ENCODE peak calls at places on chromosomes 3 and 15, in eight cellular contexts. U is cardiac muscle cell, E is Panc1, Y is pancreas, R is HepG2, J is left lung, S is neural progenitor cell, K is Peyer's patch. F is an unnamed sample. For H3K4me1, the result is how much of the 10 kb centered on the place peaks cover.

GRCh38 chr3:45508659-45509037 is 85.9 kb upstream of the LIMD1 start:
- DNase-seq in U (no peak), E (no peak), Y (no peak), R (no peak), J (no peak), S (no peak), K (no peak), F (no peak)

GRCh38 chr3:31962801-31963205 is 18.3 kb downstream of the OSBPL10 start:
- DNase-seq in U (no peak), E (no peak), Y (no peak), R (peak), J (no peak), S (no peak), K (no peak), F (no peak)

GRCh38 chr3:16609927-16610580 is 4.8 kb upstream of the DAZL start:
- DNase-seq in U (peak), E (no peak), Y (no peak), R (no peak), J (no peak), S (no peak), K (no peak), F (no peak)

GRCh38 chr15:91429973-91430372 is 329.9 kb downstream of the SV2B start:
- DNase-seq in U (no peak), E (no peak), Y (no peak), R (no peak), J (no peak), S (no peak), K (no peak), F (no peak)

GRCh38 chr3:13891492-13892073 is 11.7 kb upstream of the WNT7A start:
- DNase-seq in U (no peak), E (no peak), Y (no peak), R (no peak), J (no peak), S (peak), K (no peak), F (peak)

GRCh38 chr3:16658933-16659793 is 53.9 kb upstream of the DAZL start:
- DNase-seq in U (no peak), E (no peak), Y (no peak), R (no peak), J (no peak), S (peak), K (no peak), F (no peak)

GRCh38 chr3:78880588-78881461 is 887.0 kb downstream of the ROBO1 start:
- DNase-seq in U (no peak), E (no peak), Y (no peak), R (no peak), J (no peak), S (no peak), K (no peak), F (no peak)

GRCh38 chr3:110352841-110353595 is 718.6 kb upstream of the NECTIN3 start:
- DNase-seq in U (no peak), E (no peak), Y (no peak), R (no peak), J (no peak), S (no peak), K (no peak), F (no peak)

GRCh38 chr3:67790043-67790442 is 135.6 kb upstream of the SUCLG2 start:
- DNase-seq in U (peak), E (peak), Y (no peak), R (peak), J (no peak), S (peak), K (peak), F (peak)

GRCh38 chr3:27209595-27210264 is 159.5 kb downstream of the NEK10 start:
- DNase-seq in U (no peak), E (no peak), Y (no peak), R (no peak), J (no peak), S (no peak), K (no peak), F (no peak)

GRCh38 chr15:99146661-99147060 is 41.8 kb downstream of the SYNM start:
- DNase-seq in U (no peak), E (no peak), Y (no peak), R (no peak), J (no peak), S (no peak), K (no peak), F (no peak)

GRCh38 chr3:45333549-45333948 is 54.8 kb upstream of the LARS2 start:
- DNase-seq in U (peak), E (no peak), Y (no peak), R (no peak), J (no peak), S (no peak), K (no peak), F (no peak)

GRCh38 chr3:86239956-86240355 is 751.0 kb downstream of the VGLL3 start:
- DNase-seq in U (no peak), E (no peak), Y (no peak), R (no peak), J (no peak), S (no peak), K (no peak), F (no peak)

GRCh38 chr3:86282106-86282787 is 708.7 kb downstream of the VGLL3 start:
- DNase-seq in U (no peak), E (no peak), Y (peak), R (no peak), J (peak), S (no peak), K (no peak), F (no peak)

GRCh38 chr15:66308526-66308925 is 15.2 kb downstream of the DIS3L start:
- DNase-seq in U (no peak), E (no peak), Y (no peak), R (no peak), J (no peak), S (no peak), K (no peak), F (no peak)

GRCh38 chr3:52833202-52833601 is 1.6 kb downstream of the MUSTN1 start:
- DNase-seq in U (no peak), E (no peak), Y (no peak), R (no peak), J (peak), S (no peak), K (no peak), F (no peak)

GRCh38 chr3:195550723-195551122 is 7.6 kb upstream of the PPP1R2 start:
- DNase-seq in U (peak), E (no peak), Y (no peak), R (peak), J (no peak), S (no peak), K (peak), F (no peak)

GRCh38 chr3:63051920-63052319 is 176.7 kb upstream of the CADPS start:
- DNase-seq in U (no peak), E (no peak), Y (no peak), R (no peak), J (no peak), S (peak), K (no peak), F (peak)

GRCh38 chr15:67189326-67190051 is 65.0 kb downstream of the AAGAB start:
- DNase-seq in U (no peak), E (no peak), Y (no peak), R (no peak), J (no peak), S (no peak), K (no peak), F (no peak)

GRCh38 chr15:46685681-46686080 is 1031.6 kb upstream of the SEMA6D start:
- DNase-seq in U (no peak), E (no peak), Y (no peak), R (no peak), J (no peak), S (no peak), K (no peak), F (no peak)

GRCh38 chr3:183555541-183556081 is at the start of gene KLHL6:
- DNase-seq in U (peak), E (no peak), Y (no peak), R (no peak), J (peak), S (no peak), K (peak), F (no peak)

GRCh38 chr3:141246958-141247301 is 15.3 kb downstream of the PXYLP1 start:
- DNase-seq in U (no peak), E (no peak), Y (no peak), R (no peak), J (no peak), S (no peak), K (no peak), F (no peak)

GRCh38 chr3:187737401-187738088 is 7.7 kb downstream of the BCL6 start:
- DNase-seq in U (peak), E (no peak), Y (peak), R (no peak), J (peak), S (peak), K (peak), F (no peak)

GRCh38 chr3:9914559-9915251 is 2.2 kb upstream of the IL17RC start:
- DNase-seq in U (no peak), E (no peak), Y (no peak), R (peak), J (no peak), S (no peak), K (no peak), F (peak)
- H3K4me3 ChIP-seq in U (peak), E (peak), Y (peak), R (peak), J (peak), S (peak), K (peak), F (peak)

DNA sequence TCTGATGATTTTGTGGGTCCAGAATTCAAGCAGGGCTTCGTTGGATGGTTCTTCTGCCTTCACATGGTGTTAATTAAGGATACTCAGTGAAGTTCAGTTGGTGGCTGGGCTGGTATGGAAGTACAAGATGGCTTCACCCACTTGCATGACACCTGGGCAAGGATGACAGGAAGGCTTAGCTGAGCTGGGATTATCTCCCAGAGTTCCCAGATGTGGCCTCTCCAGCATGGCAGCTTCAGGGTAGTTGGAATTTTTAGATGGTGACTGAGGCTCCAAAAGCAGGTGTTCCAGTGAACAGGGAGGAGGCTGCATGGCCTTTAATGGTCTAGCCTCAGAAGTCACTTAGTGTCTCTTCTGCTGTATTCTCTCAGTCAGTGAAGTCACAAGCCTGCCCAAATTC is 135.5 kb downstream of the THRB start:
- DNase-seq in U (no peak), E (no peak), Y (no peak), R (no peak), J (no peak), S (no peak), K (no peak), F (no peak)
- H3K4me1 ChIP-seq in U (under half), E (under half), Y (under half), R (under half), J (under half), S (under half), K (under half), F (under half)

DNA sequence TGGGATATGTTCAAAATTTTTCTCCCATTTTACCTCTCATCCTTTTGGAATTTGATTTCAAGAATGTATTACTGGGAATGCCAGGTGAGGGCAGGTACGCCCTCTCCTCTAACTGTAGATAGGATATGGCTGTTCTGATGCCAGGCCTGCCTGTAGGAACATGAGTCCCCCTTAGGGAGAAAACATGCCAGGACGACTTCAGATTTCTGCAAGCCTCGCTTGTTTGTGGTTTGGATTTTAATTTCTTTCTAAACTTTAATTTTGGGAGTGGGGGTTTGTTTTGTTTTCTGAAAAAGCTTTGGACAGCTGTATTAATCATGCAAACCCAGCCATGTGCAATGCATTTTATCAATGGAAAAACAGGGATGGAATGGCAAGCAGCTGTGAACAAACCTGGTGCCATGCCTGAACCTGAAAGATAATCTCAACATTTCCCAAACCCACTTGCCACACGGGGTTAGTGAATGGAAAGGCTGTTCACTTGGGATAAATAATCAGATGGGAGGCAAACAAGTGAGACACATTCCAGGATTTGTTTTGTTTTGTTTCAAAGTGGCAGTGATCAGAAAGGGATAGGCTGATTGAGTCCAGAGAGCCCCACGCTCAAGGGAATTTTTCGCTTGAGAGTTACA is 207.6 kb downstream of the GAP43 start:
- DNase-seq in U (no peak), E (no peak), Y (no peak), R (no peak), J (no peak), S (peak), K (no peak), F (no peak)
- TF ChIP-seq CTCF in U (no peak), E (no peak), Y (no peak), R (no peak), J (no peak), S (no peak), K (no peak), F (no peak)

GRCh38 chr3:160986060-160986459 is 119.1 kb downstream of the B3GALNT1 start:
- DNase-seq in U (no peak), E (no peak), Y (no peak), R (no peak), J (no peak), S (no peak), K (no peak), F (no peak)

GRCh38 chr3:160977776-160978175 is 127.4 kb downstream of the B3GALNT1 start:
- DNase-seq in U (no peak), E (no peak), Y (no peak), R (no peak), J (no peak), S (no peak), K (no peak), F (no peak)

GRCh38 chr3:160980740-160981139 is 124.4 kb downstream of the B3GALNT1 start:
- DNase-seq in U (no peak), E (no peak), Y (no peak), R (no peak), J (no peak), S (no peak), K (no peak), F (no peak)

GRCh38 chr3:160982497-160982896 is 122.7 kb downstream of the B3GALNT1 start:
- DNase-seq in U (no peak), E (no peak), Y (no peak), R (no peak), J (no peak), S (no peak), K (no peak), F (no peak)

DNA sequence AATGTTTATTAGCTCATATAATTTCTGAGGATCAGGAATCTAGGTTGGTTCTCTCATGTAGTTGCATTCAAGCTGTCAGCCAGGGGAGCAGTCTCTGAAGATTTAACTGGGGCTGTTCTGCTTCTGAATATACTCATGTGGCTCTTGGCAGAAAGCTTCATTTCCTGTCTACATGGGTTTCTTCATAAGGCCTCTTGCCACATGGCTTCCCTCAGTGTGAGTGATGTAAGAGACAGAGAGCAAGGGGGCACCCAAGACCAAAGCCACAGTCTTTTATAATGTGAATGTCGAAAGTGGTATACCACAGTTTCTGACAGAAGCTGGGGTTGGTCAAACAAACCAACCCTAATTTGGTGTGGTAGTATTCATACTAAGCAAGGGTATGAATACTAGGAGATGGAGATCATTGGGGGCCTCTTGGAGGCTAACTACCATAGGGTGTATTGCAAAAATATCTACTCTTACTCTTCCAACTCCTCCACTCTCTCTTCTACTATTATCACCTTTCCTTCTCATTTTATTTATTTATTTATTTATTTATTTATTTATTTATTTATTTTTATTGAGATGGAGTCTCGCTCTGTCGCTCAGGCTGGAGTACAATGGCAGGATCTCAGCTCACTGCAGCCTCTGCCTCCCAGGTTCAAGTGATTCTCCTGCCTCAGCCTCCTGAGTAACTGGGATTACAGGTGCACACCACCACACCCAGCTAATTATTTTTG is 123.8 kb downstream of the B3GALNT1 start:
- DNase-seq in U (peak), E (no peak), Y (no peak), R (no peak), J (no peak), S (no peak), K (no peak), F (no peak)
- H3K4me3 ChIP-seq in U (no peak), E (no peak), Y (no peak), R (no peak), J (no peak), S (no peak), K (no peak), F (no peak)

DNA sequence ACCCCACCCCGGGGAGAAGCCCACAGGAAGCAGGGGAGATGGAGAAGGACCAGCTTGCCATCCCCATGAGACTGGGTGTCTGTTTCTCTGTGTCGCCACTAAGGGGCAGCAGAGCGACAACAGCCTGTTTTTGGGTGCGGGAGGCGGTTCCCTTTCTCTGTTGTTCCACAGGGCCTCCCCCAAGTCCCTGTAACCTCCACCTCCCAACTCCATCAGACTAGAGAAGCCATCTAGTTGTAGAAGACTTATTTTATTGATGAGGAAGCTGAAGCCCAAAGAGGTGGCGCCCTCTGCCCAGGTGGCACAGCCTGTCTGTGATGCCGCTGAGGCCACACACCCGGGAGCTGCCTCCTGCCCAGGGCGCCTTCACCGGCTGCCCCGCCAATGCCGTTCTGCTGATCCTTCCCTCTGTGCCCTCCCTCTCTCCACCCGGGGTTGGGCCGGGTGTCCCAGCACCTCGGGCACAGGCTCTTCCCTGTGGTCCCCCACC is 3.9 kb upstream of the CCDC9B start:
- DNase-seq in U (peak), E (no peak), Y (peak), R (peak), J (peak), S (peak), K (peak), F (peak)
- H3K4me1 ChIP-seq in U (under half), E (under half), Y (under half), R (half or more), J (under half), S (under half), K (under half), F (half or more)

GRCh38 chr3:133962879-133963278 is 66.8 kb downstream of the SLCO2A1 start:
- DNase-seq in U (peak), E (no peak), Y (no peak), R (no peak), J (no peak), S (no peak), K (no peak), F (peak)
- TF ChIP-seq CTCF in U (no peak), E (no peak), Y (no peak), R (no peak), J (no peak), S (no peak), K (no peak), F (no peak)

GRCh38 chr3:58013099-58013498 is 4.9 kb downstream of the FLNB start:
- DNase-seq in U (no peak), E (no peak), Y (no peak), R (no peak), J (no peak), S (no peak), K (no peak), F (no peak)

GRCh38 chr3:58012302-58012701 is 4.1 kb downstream of the FLNB start:
- DNase-seq in U (no peak), E (no peak), Y (no peak), R (no peak), J (no peak), S (no peak), K (no peak), F (no peak)

GRCh38 chr3:58009749-58010535 is 1.7 kb downstream of the FLNB start:
- DNase-seq in U (no peak), E (no peak), Y (peak), R (no peak), J (peak), S (no peak), K (peak), F (peak)

GRCh38 chr3:58010562-58010961 is 2.3 kb downstream of the FLNB start:
- DNase-seq in U (no peak), E (no peak), Y (no peak), R (no peak), J (no peak), S (no peak), K (no peak), F (no peak)

GRCh38 chr3:58011580-58011979 is 3.4 kb downstream of the FLNB start:
- DNase-seq in U (no peak), E (no peak), Y (no peak), R (no peak), J (no peak), S (no peak), K (no peak), F (no peak)
- H3K4me3 ChIP-seq in U (no peak), E (peak), Y (no peak), R (peak), J (no peak), S (no peak), K (peak), F (no peak)

GRCh38 chr3:111747490-111747889 is 111.6 kb upstream of the PHLDB2 start:
- DNase-seq in U (no peak), E (no peak), Y (no peak), R (no peak), J (no peak), S (no peak), K (no peak), F (no peak)
- H3K4me1 ChIP-seq in U (under half), E (under half), Y (under half), R (under half), J (under half), S (under half), K (under half), F (under half)

DNA sequence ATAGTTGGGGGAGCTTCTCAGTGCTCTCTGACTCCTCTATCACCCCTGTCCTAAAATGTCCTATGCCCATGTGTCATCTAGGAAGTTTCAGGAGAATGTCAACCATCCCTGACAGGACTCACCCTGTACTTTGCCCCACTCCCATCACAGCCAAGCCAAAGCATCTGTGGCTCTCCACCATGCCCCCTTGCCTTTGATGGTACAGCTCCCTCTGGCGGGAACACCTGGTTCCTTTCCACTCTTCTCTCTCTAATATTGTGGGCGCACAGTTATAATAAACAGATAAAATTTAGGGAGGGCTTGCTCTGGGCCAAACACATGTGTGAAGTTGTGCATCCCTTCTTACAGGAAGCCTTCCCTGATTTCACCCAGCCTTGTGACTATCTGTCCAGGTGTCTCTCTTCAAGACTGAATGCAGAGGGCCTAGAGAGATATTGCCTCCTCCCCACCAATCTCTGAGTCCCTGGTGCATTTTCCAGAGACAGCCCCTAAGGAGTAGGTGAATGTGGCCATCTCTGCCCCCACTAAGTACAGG is 62.8 kb downstream of the ISG20 start:
- DNase-seq in U (peak), E (peak), Y (no peak), R (peak), J (no peak), S (peak), K (peak), F (peak)
- TF ChIP-seq CTCF in U (peak), E (peak), Y (no peak), R (peak), J (no peak), S (peak), K (no peak), F (peak)

GRCh38 chr15:57607570-57608000 is 15.9 kb downstream of the MYZAP start:
- DNase-seq in U (peak), E (no peak), Y (no peak), R (peak), J (peak), S (no peak), K (peak), F (no peak)
- H3K4me3 ChIP-seq in U (no peak), E (no peak), Y (no peak), R (no peak), J (no peak), S (no peak), K (no peak), F (no peak)